ENCODE peak calls at places on chromosomes 2 and 18, in four cellular contexts. One of them, this sample, is unnamed.

GRCh38 chr18:58998421-58999203 is 133.9 kb downstream of the ZNF532 start:
- DNase-seq in trophoblast cell: peak; percentile 33
- DNase-seq in H9: no peak
- DNase-seq in H1: peak; percentile 37
- DNase-seq in this sample: peak; percentile 68

GRCh38 chr2:185221-185620 is 78.6 kb downstream of the SH3YL1 start:
- DNase-seq in trophoblast cell: no peak
- DNase-seq in H9: no peak
- DNase-seq in H1: no peak
- DNase-seq in this sample: no peak

GRCh38 chr18:71707400-71707799 is 836.7 kb downstream of the CBLN2 start:
- DNase-seq in trophoblast cell: no peak
- DNase-seq in H9: no peak
- DNase-seq in H1: no peak
- DNase-seq in this sample: no peak

GRCh38 chr18:55323051-55323994 is 264.7 kb downstream of the TCF4 start:
- DNase-seq in trophoblast cell: no peak
- DNase-seq in H9: no peak
- DNase-seq in H1: no peak
- DNase-seq in this sample: peak; percentile 68

GRCh38 chr18:44744206-44745180 is 63.8 kb downstream of the SETBP1 start:
- DNase-seq in trophoblast cell: no peak
- DNase-seq in H9: peak; percentile 62
- DNase-seq in H1: peak; percentile 63
- DNase-seq in this sample: no peak

GRCh38 chr18:66695281-66695680 is 91.4 kb upstream of the CDH19 start:
- DNase-seq in trophoblast cell: no peak
- DNase-seq in H9: no peak
- DNase-seq in H1: no peak
- DNase-seq in this sample: no peak

GRCh38 chr18:67475673-67476072 is 40.8 kb downstream of the DSEL start:
- DNase-seq in trophoblast cell: no peak
- DNase-seq in H9: no peak
- DNase-seq in H1: no peak
- DNase-seq in this sample: peak; percentile 49

GRCh38 chr2:119292226-119292625 is 68.6 kb downstream of the STEAP3 start:
- DNase-seq in trophoblast cell: peak; percentile 83
- DNase-seq in H9: no peak
- DNase-seq in H1: no peak
- DNase-seq in this sample: no peak

GRCh38 chr2:112869258-112869842 is 32.8 kb upstream of the IL1B start:
- DNase-seq in trophoblast cell: no peak
- DNase-seq in H9: no peak
- DNase-seq in H1: no peak
- DNase-seq in this sample: peak; percentile 45

GRCh38 chr2:209473930-209474419 is 50.1 kb downstream of the MAP2 start:
- DNase-seq in trophoblast cell: no peak
- DNase-seq in H9: no peak
- DNase-seq in H1: no peak
- DNase-seq in this sample: peak; percentile 85

GRCh38 chr2:25177369-25177641 is 8.9 kb upstream of the POMC start:
- DNase-seq in trophoblast cell: no peak
- DNase-seq in H9: no peak
- DNase-seq in H1: no peak
- DNase-seq in this sample: no peak

GRCh38 chr2:141534671-141535359 is 596.0 kb downstream of the LRP1B start:
- DNase-seq in trophoblast cell: no peak
- DNase-seq in H9: no peak
- DNase-seq in H1: no peak
- DNase-seq in this sample: no peak

GRCh38 chr2:65220432-65221131 is 7.0 kb upstream of the ACTR2 start:
- DNase-seq in trophoblast cell: no peak
- DNase-seq in H9: no peak
- DNase-seq in H1: no peak
- DNase-seq in this sample: no peak

GRCh38 chr18:24322594-24323136 is 75.0 kb downstream of the OSBPL1A start:
- DNase-seq in trophoblast cell: no peak
- DNase-seq in H9: no peak
- DNase-seq in H1: no peak
- DNase-seq in this sample: no peak

GRCh38 chr2:144162652-144163051 is 357.3 kb downstream of the ZEB2 start:
- DNase-seq in trophoblast cell: peak; percentile 9
- DNase-seq in H9: peak; percentile 53
- DNase-seq in H1: peak; percentile 55
- DNase-seq in this sample: no peak

GRCh38 chr2:102147935-102148334 is 5.4 kb downstream of the IL1R1 start:
- DNase-seq in trophoblast cell: no peak
- DNase-seq in H9: no peak
- DNase-seq in H1: no peak
- DNase-seq in this sample: peak; percentile 28

GRCh38 chr2:240873805-240874714 is 5.4 kb downstream of the AGXT start:
- DNase-seq in trophoblast cell: no peak
- DNase-seq in H9: no peak
- DNase-seq in H1: no peak
- DNase-seq in this sample: no peak

GRCh38 chr2:66888791-66889631 is 454.1 kb downstream of the MEIS1 start:
- DNase-seq in trophoblast cell: no peak
- DNase-seq in H9: no peak
- DNase-seq in H1: no peak
- DNase-seq in this sample: peak; percentile 97

GRCh38 chr2:208360259-208361076 is 46.1 kb upstream of the PTH2R start:
- DNase-seq in trophoblast cell: no peak
- DNase-seq in H9: peak; percentile 39
- DNase-seq in H1: no peak
- DNase-seq in this sample: no peak

GRCh38 chr2:232487385-232488096 is at the start of gene ECEL1:
- DNase-seq in trophoblast cell: no peak
- DNase-seq in H9: peak; percentile 41
- DNase-seq in H1: peak; percentile 71
- DNase-seq in this sample: no peak

GRCh38 chr2:98465456-98466201 is 21.0 kb downstream of the INPP4A start:
- DNase-seq in trophoblast cell: no peak
- DNase-seq in H9: no peak
- DNase-seq in H1: no peak
- DNase-seq in this sample: peak; percentile 55

GRCh38 chr2:30655660-30656059 is 151.6 kb downstream of the CAPN13 start:
- DNase-seq in trophoblast cell: peak; percentile 82
- DNase-seq in H9: no peak
- DNase-seq in H1: peak; percentile 33
- DNase-seq in this sample: peak; percentile 56

GRCh38 chr2:240203031-240203841 is 62.8 kb upstream of the OTOS start:
- DNase-seq in trophoblast cell: no peak
- DNase-seq in H9: no peak
- DNase-seq in H1: no peak
- DNase-seq in this sample: no peak

GRCh38 chr18:76450912-76451421 is 44.1 kb downstream of the ZNF516 start:
- DNase-seq in trophoblast cell: no peak
- DNase-seq in H9: peak; percentile 51
- DNase-seq in H1: peak; percentile 52
- DNase-seq in this sample: peak; percentile 83

GRCh38 chr2:184596819-184597411 is 1.4 kb upstream of the ZNF804A start:
- DNase-seq in trophoblast cell: no peak
- DNase-seq in H9: no peak
- DNase-seq in H1: no peak
- DNase-seq in this sample: peak; percentile 82

GRCh38 chr2:229042349-229042748 is 228.7 kb downstream of the PID1 start:
- DNase-seq in trophoblast cell: no peak
- DNase-seq in H9: no peak
- DNase-seq in H1: no peak
- DNase-seq in this sample: no peak

GRCh38 chr2:53217250-53217649 is 550.4 kb upstream of the CHAC2 start:
- DNase-seq in trophoblast cell: no peak
- DNase-seq in H9: no peak
- DNase-seq in H1: no peak
- DNase-seq in this sample: no peak

GRCh38 chr18:43193336-43193735 is 77.9 kb upstream of the RIT2 start:
- DNase-seq in trophoblast cell: no peak
- DNase-seq in H9: no peak
- DNase-seq in H1: no peak
- DNase-seq in this sample: no peak

GRCh38 chr2:174829550-174829949 is 65.3 kb upstream of the CHRNA1 start:
- DNase-seq in trophoblast cell: no peak
- DNase-seq in H9: no peak
- DNase-seq in H1: no peak
- DNase-seq in this sample: no peak

GRCh38 chr2:174826051-174826450 is 61.8 kb upstream of the CHRNA1 start:
- DNase-seq in trophoblast cell: no peak
- DNase-seq in H9: no peak
- DNase-seq in H1: no peak
- DNase-seq in this sample: peak; percentile 9

GRCh38 chr2:174830561-174830960 is 66.3 kb upstream of the CHRNA1 start:
- DNase-seq in trophoblast cell: no peak
- DNase-seq in H9: no peak
- DNase-seq in H1: no peak
- DNase-seq in this sample: no peak

GRCh38 chr2:174824098-174824497 is 59.8 kb upstream of the CHRNA1 start:
- DNase-seq in trophoblast cell: no peak
- DNase-seq in H9: no peak
- DNase-seq in H1: no peak
- DNase-seq in this sample: no peak

DNA sequence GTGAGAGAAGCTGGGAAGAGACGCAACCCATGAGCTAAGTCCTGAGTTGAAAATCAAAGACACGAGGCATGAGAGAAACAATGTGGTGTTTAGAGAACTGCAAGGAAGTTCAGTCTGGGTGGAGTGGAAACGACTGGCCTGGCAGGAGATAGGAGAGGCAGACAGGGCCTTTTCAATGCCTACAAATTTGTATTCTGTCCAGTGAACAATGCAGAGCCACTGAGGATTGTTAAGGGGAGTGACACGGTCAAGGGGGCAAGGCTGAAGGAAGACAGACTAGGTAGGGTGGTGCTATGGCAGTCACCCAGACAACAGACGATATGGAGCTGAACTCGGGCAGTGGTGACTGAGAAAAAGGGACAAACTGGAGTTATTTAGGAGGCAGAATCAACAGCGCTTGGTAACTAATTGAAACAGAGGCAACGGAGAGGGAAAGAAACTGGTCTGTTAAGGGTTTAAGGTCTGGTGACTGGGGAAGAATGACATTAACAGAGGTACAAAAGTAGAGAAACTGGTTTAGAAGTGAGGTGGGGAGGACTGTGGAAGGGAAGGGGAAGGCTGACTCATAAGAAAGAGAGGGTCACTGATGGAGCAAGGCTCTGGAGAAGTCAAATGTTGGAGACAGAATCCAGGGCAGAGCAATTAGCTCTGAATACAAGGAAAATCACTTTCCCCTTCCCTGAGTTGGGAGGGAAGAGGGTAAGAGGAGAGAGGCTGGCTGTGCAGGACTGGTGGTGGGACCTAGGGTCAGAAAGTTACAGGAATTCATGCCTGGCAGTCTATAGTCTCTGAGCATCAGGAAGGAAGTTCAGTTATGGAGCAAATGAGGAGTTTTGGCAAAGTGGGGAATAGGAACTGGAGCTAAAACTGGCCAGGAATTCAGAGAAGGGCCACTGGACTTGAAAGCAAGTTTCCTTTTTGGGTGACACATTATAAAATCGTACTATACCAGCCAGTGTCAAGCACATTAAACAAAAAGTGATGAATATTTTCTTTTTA is 63.4 kb upstream of the CHRNA1 start:
- DNase-seq in trophoblast cell: no peak
- DNase-seq in H9: no peak
- DNase-seq in H1: no peak
- DNase-seq in this sample: peak; percentile 61
- H3K14ac ChIP-seq in trophoblast cell: peak overlapping the region; percentile 78
- H3K14ac ChIP-seq in H9: peak overlapping the region; percentile 39
- H3K14ac ChIP-seq in H1: no peak overlapping the region
- H3K14ac ChIP-seq in this sample: no peak overlapping the region

DNA sequence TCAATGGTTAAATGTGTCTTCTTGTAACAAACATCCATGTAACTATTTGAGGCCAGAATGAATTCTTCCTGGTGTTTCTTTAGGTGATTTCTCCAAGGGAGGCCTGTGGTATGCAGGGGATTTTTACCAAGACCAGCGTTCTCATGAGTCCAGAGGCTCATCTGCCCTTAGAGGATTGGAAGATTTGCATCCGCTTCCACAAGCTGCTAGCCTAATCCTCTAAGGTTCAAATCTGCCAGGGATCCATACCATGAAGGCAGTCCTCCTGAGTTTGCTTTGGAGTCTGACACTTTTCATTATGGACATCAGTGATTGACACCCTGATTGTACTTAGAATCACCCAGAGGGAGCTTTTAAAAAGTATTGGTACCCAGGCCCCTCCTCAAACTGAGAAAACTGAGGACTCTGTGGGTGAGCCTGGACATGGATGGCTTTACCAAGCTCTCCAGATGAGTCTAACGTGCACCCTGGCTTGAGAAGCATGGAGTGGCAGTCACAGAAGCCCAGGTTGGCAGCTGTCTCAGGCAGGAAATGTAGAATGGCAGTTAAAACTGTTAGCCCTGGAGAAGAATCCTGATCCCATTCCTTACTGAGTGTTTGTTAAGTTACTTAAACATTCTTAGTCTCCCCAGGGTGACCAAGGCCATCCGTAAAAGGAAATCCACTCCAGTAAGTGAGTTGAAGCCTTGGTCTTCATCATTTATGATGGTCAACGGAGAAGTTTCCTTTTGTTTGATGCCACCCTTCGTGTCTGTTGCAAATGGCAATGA is 95.3 kb upstream of the RMDN2 start:
- DNase-seq in trophoblast cell: peak; percentile 11
- DNase-seq in H9: no peak
- DNase-seq in H1: no peak
- DNase-seq in this sample: no peak
- H4K8ac ChIP-seq in trophoblast cell: no peak overlapping the region
- H4K8ac ChIP-seq in H9: no peak overlapping the region
- H4K8ac ChIP-seq in H1: no peak overlapping the region
- H4K8ac ChIP-seq in this sample: peak overlapping the region; percentile 79

DNA sequence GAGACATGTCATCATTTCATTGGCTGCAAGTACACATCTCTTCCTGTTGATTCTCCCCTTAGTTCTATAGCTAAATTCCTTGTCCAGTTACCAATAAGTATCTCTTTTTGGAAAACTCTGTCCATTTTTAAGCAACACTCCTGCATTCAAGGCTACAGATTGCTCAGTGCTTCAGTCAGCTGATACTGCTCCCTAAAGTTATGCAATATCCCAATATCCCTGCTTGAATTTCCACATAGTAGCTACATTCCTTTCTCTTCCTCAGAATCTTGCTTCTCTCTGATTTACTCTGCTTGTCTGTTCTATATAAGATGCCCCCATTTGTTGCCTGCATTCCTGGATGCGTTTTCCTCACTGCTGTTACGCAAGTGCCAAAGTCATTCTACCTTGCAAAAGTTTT is 109.8 kb downstream of the PARD3B start:
- DNase-seq in trophoblast cell: peak; percentile 13
- DNase-seq in H9: no peak
- DNase-seq in H1: no peak
- DNase-seq in this sample: peak; percentile 73
- H3K14ac ChIP-seq in trophoblast cell: no peak overlapping the region
- H3K14ac ChIP-seq in H9: no peak overlapping the region
- H3K14ac ChIP-seq in H1: no peak overlapping the region
- H3K14ac ChIP-seq in this sample: no peak overlapping the region

GRCh38 chr2:121638333-121638732 is 10.9 kb downstream of the CLASP1 start:
- DNase-seq in trophoblast cell: no peak
- DNase-seq in H9: no peak
- DNase-seq in H1: no peak
- DNase-seq in this sample: no peak

GRCh38 chr2:121633463-121633862 is 15.8 kb downstream of the CLASP1 start:
- DNase-seq in trophoblast cell: no peak
- DNase-seq in H9: no peak
- DNase-seq in H1: no peak
- DNase-seq in this sample: no peak

GRCh38 chr2:121635371-121635770 is 13.9 kb downstream of the CLASP1 start:
- DNase-seq in trophoblast cell: no peak
- DNase-seq in H9: no peak
- DNase-seq in H1: no peak
- DNase-seq in this sample: peak; percentile 44

GRCh38 chr2:121634354-121635307 is 14.6 kb downstream of the CLASP1 start:
- DNase-seq in trophoblast cell: no peak
- DNase-seq in H9: no peak
- DNase-seq in H1: no peak
- DNase-seq in this sample: peak; percentile 84
- H4K8ac ChIP-seq in trophoblast cell: no peak overlapping the region
- H4K8ac ChIP-seq in H9: no peak overlapping the region
- H4K8ac ChIP-seq in H1: no peak overlapping the region
- H4K8ac ChIP-seq in this sample: no peak overlapping the region

This sample was measured in mesenchymal stem cell.